ENCODE peak calls at places on chromosomes 13 and 19, in five cellular contexts. U is hepatocyte, L is fibroblast of lung, Y is A673, R is mammary epithelial cell. F is an unnamed sample. For H3K4me1, the result is how much of the 10 kb centered on the place peaks cover.

GRCh38 chr13:107203146-107203847 is 635.4 kb upstream of the ARGLU1 start:
- DNase-seq in U (peak), R (no peak), L (peak), Y (peak), F (no peak)

GRCh38 chr19:48608798-48609263 is 2.3 kb downstream of the SPACA4 start:
- DNase-seq in L (peak), U (no peak), R (no peak), Y (peak), F (peak)

GRCh38 chr19:33446918-33447293 is 73.4 kb downstream of the CEBPG start:
- DNase-seq in R (no peak), Y (no peak), U (no peak), L (no peak), F (no peak)

GRCh38 chr19:39212377-39212742 is 8.3 kb upstream of the SYCN start:
- DNase-seq in L (no peak), R (no peak), U (no peak), Y (peak), F (peak)

GRCh38 chr19:53158119-53158656 is 665 bp downstream of the ZNF347 start:
- DNase-seq in L (peak), R (peak), Y (peak), U (peak), F (no peak)

GRCh38 chr19:33778089-33778791 is 18.4 kb upstream of the KCTD15 start:
- DNase-seq in R (peak), Y (peak), L (peak), U (peak), F (peak)

GRCh38 chr13:75217949-75218348 is 264.0 kb downstream of the TBC1D4 start:
- DNase-seq in R (peak), Y (peak), U (no peak), L (peak), F (peak)

GRCh38 chr19:8259142-8259921 is 48.8 kb downstream of the CD320 start:
- DNase-seq in U (no peak), R (no peak), Y (no peak), L (no peak), F (no peak)

GRCh38 chr13:44819245-44819644 is 170.0 kb downstream of the NUFIP1 start:
- DNase-seq in R (peak), L (peak), Y (no peak), U (peak), F (no peak)

GRCh38 chr19:35251456-35251855 is 2.7 kb downstream of the LSR start:
- DNase-seq in L (no peak), Y (no peak), R (no peak), U (no peak), F (no peak)

GRCh38 chr13:25489238-25489637 is 117.5 kb downstream of the ATP8A2 start:
- DNase-seq in Y (no peak), U (no peak), L (peak), R (no peak), F (no peak)

GRCh38 chr19:41436664-41436951 is 3.1 kb downstream of the DMAC2 start:
- DNase-seq in Y (no peak), L (no peak), U (no peak), R (no peak), F (no peak)

GRCh38 chr13:99967884-99968520 is 3.6 kb downstream of the ZIC5 start:
- DNase-seq in R (no peak), U (no peak), Y (peak), L (no peak), F (no peak)

GRCh38 chr13:100131863-100132574 is 43.1 kb downstream of the PCCA start:
- DNase-seq in U (peak), R (peak), Y (peak), L (peak), F (no peak)

GRCh38 chr13:49060698-49061387 is 85.1 kb downstream of the FNDC3A start:
- DNase-seq in U (no peak), R (peak), Y (no peak), L (peak), F (no peak)

GRCh38 chr19:19656451-19657396 is 6.8 kb downstream of the ATP13A1 start:
- DNase-seq in R (no peak), L (no peak), Y (no peak), U (no peak), F (no peak)

DNA sequence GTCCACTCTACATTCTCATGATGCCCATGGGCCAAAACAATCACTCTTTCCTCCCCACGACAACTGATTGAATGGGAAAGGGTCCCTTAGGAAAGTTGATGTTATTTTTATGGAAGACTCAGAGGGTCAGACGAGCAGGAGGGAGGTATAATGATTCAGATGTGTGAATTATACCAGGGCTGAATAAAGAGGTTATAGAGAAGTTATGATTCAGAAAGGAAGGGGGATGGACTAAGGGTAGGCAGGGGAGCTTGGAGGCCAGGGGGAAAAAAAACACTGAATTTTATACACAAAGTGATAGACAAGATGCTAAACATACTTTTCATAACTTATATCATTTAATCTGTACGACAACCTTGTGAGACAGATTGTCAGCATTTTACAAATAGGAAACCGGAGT is 52.6 kb downstream of the RUBCNL start:
- DNase-seq in Y (no peak), U (no peak), R (no peak), L (no peak), F (no peak)
- TF ChIP-seq EZH2 in Y (no peak), U (no peak), R (no peak), L (no peak), F (no peak)

GRCh38 chr19:46954502-46955004 is 65.1 kb upstream of the NPAS1 start:
- DNase-seq in R (no peak), L (no peak), Y (no peak), U (no peak), F (peak)

GRCh38 chr19:46952874-46953273 is 66.8 kb upstream of the NPAS1 start:
- DNase-seq in U (no peak), Y (no peak), R (no peak), L (no peak), F (no peak)

GRCh38 chr19:46953955-46954501 is 65.6 kb upstream of the NPAS1 start:
- DNase-seq in R (no peak), U (no peak), L (no peak), Y (no peak), F (peak)

GRCh38 chr19:46955813-46956371 is 63.7 kb upstream of the NPAS1 start:
- DNase-seq in Y (no peak), U (no peak), L (no peak), R (no peak), F (no peak)

GRCh38 chr19:46955114-46955812 is 64.4 kb upstream of the NPAS1 start:
- DNase-seq in R (no peak), Y (peak), U (no peak), L (peak), F (peak)
- H3K4me1 ChIP-seq in R (under half), Y (under half), U (under half), L (under half), F (under half)

GRCh38 chr19:2289714-2290435 is 7.9 kb upstream of the PEAK3 start:
- DNase-seq in U (no peak), Y (no peak), L (no peak), R (peak), F (peak)

GRCh38 chr19:2290441-2291184 is 8.6 kb upstream of the PEAK3 start:
- DNase-seq in Y (no peak), U (no peak), L (no peak), R (peak), F (no peak)

GRCh38 chr19:2291185-2291751 is 9.3 kb upstream of the PEAK3 start:
- DNase-seq in U (no peak), Y (no peak), R (peak), L (no peak), F (no peak)

GRCh38 chr19:2296141-2296540 is 11.8 kb downstream of the LINGO3 start:
- DNase-seq in L (no peak), R (no peak), U (no peak), Y (no peak), F (no peak)

GRCh38 chr19:2294377-2295335 is 12.7 kb upstream of the PEAK3 start:
- DNase-seq in R (no peak), Y (peak), U (no peak), L (peak), F (no peak)
- TF ChIP-seq EZH2 in R (no peak), Y (no peak), U (no peak), L (no peak), F (no peak)

DNA sequence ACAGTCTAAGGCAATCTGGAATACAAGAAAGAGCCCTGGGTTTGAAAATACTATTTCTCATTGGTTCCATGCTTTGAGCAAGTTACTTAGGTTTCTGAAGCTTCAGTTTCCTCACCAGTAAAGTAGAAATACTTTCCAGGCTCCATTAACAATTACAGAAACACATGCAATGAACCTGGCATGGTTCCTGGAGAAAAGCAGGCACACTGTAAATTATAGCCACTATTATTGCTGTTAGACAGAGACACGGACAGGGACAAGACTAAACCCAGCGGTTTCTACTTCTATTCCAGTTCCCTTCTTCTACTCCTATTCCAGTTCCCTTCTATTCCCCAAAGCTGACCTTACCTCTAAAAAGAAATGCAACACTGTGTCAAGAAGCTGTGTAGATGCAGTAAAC is 41.2 kb downstream of the MIPEP start:
- DNase-seq in R (no peak), L (no peak), Y (no peak), U (no peak), F (no peak)
- H3K4me1 ChIP-seq in R (under half), L (under half), Y (under half), U (under half), F (under half)

GRCh38 chr19:47422417-47423163 is 3.3 kb upstream of the MEIS3 start:
- DNase-seq in U (no peak), L (no peak), R (no peak), Y (no peak), F (no peak)
- TF ChIP-seq EZH2 in U (peak), L (peak), R (peak), Y (no peak), F (no peak)

DNA sequence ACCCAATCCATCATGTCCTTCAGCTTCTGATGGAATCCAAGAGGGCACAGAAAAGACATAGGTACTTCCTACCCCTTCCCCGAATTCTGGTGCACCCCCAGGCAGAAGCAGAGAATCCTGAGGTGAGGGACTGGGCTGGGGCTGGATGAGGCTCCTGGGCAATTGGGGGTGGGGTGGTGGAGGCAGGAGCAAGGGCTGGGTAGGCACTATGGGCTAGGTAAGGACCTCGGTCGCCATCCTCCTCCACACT is 2.8 kb upstream of the KCNC3 start:
- DNase-seq in U (no peak), R (no peak), L (no peak), Y (no peak), F (no peak)
- H3K4me1 ChIP-seq in U (under half), R (under half), L (under half), Y (under half), F (under half)

GRCh38 chr19:55353803-55354697 is 469 bp downstream of the COX6B2 start:
- DNase-seq in Y (peak), U (peak), L (peak), R (peak), F (no peak)
- TF ChIP-seq EZH2 in Y (no peak), U (no peak), L (no peak), R (no peak), F (no peak)

DNA sequence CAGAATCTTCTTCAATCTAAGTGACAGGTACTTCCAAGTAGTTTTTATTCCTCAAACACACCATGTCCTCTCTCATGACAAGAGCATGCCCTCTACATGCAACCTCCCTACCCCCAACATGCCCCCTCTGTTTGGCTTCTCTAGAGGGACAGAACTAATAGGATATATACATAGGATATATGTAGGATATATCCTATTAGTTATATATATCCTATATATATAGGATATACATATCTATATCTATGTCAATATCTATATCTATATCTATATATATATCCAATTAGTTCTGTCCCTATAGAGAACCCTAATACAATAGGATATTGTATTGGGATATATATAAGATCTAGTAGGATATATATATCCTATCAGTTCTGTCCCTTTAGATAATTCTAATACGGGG is 701.9 kb upstream of the MIR17HG start:
- DNase-seq in Y (no peak), R (no peak), L (no peak), U (no peak), F (no peak)
- H3K4me1 ChIP-seq in Y (under half), R (under half), L (under half), U (under half), F (under half)

F was measured in MM.1S.